ENCODE peak calls at places on chromosome 7, in five cellular contexts. One of them, this sample, is unnamed.

GRCh38 chr7:190196-190595 is 2.2 kb upstream of the FAM20C start:
- DNase-seq in breast epithelium: no peak
- DNase-seq in CD4-positive, alpha-beta T cell: no peak
- DNase-seq in hepatocyte: no peak
- DNase-seq in psoas muscle: no peak
- DNase-seq in this sample: no peak

GRCh38 chr7:34339061-34339526 is 318.9 kb upstream of the NPSR1 start:
- DNase-seq in breast epithelium: no peak
- DNase-seq in CD4-positive, alpha-beta T cell: no peak
- DNase-seq in hepatocyte: peak
- DNase-seq in psoas muscle: no peak
- DNase-seq in this sample: no peak

GRCh38 chr7:85185355-85186082 is 1.3 kb downstream of the SEMA3D start:
- DNase-seq in breast epithelium: peak
- DNase-seq in CD4-positive, alpha-beta T cell: no peak
- DNase-seq in hepatocyte: peak
- DNase-seq in psoas muscle: peak
- DNase-seq in this sample: no peak

GRCh38 chr7:76505168-76506080 is 4.9 kb upstream of the UPK3B start:
- DNase-seq in breast epithelium: no peak
- DNase-seq in CD4-positive, alpha-beta T cell: no peak
- DNase-seq in hepatocyte: peak
- DNase-seq in psoas muscle: peak
- DNase-seq in this sample: no peak

GRCh38 chr7:158325530-158326381 is 261.9 kb downstream of the PTPRN2 start:
- DNase-seq in breast epithelium: no peak
- DNase-seq in CD4-positive, alpha-beta T cell: no peak
- DNase-seq in hepatocyte: peak
- DNase-seq in psoas muscle: no peak
- DNase-seq in this sample: no peak

GRCh38 chr7:141072548-141073172 is 1.2 kb upstream of the TMEM178B start:
- DNase-seq in breast epithelium: no peak
- DNase-seq in CD4-positive, alpha-beta T cell: no peak
- DNase-seq in hepatocyte: peak
- DNase-seq in psoas muscle: peak
- DNase-seq in this sample: peak

GRCh38 chr7:2870471-2870941 is 26.4 kb upstream of the GNA12 start:
- DNase-seq in breast epithelium: peak
- DNase-seq in CD4-positive, alpha-beta T cell: peak
- DNase-seq in hepatocyte: peak
- DNase-seq in psoas muscle: peak
- DNase-seq in this sample: no peak

GRCh38 chr7:111090834-111091233 is at the start of gene LRRN3:
- DNase-seq in breast epithelium: no peak
- DNase-seq in CD4-positive, alpha-beta T cell: no peak
- DNase-seq in hepatocyte: peak
- DNase-seq in psoas muscle: peak
- DNase-seq in this sample: peak

GRCh38 chr7:128755816-128756476 is 16.8 kb downstream of the CALU start:
- DNase-seq in breast epithelium: no peak
- DNase-seq in CD4-positive, alpha-beta T cell: no peak
- DNase-seq in hepatocyte: no peak
- DNase-seq in psoas muscle: no peak
- DNase-seq in this sample: no peak

GRCh38 chr7:81846398-81846797 is 76.6 kb upstream of the HGF start:
- DNase-seq in breast epithelium: no peak
- DNase-seq in CD4-positive, alpha-beta T cell: no peak
- DNase-seq in hepatocyte: peak
- DNase-seq in psoas muscle: no peak
- DNase-seq in this sample: no peak

GRCh38 chr7:92875171-92875570 is 38.8 kb upstream of the CDK6 start:
- DNase-seq in breast epithelium: no peak
- DNase-seq in CD4-positive, alpha-beta T cell: no peak
- DNase-seq in hepatocyte: no peak
- DNase-seq in psoas muscle: no peak
- DNase-seq in this sample: no peak

GRCh38 chr7:78020131-78020873 is 221.7 kb downstream of the PHTF2 start:
- DNase-seq in breast epithelium: peak
- DNase-seq in CD4-positive, alpha-beta T cell: no peak
- DNase-seq in hepatocyte: peak
- DNase-seq in psoas muscle: peak
- DNase-seq in this sample: peak

GRCh38 chr7:151696738-151697514 is 177.2 kb upstream of the RHEB start:
- DNase-seq in breast epithelium: no peak
- DNase-seq in CD4-positive, alpha-beta T cell: no peak
- DNase-seq in hepatocyte: peak
- DNase-seq in psoas muscle: peak
- DNase-seq in this sample: no peak

GRCh38 chr7:20200361-20200760 is 16.8 kb downstream of the MACC1 start:
- DNase-seq in breast epithelium: no peak
- DNase-seq in CD4-positive, alpha-beta T cell: no peak
- DNase-seq in hepatocyte: no peak
- DNase-seq in psoas muscle: no peak
- DNase-seq in this sample: no peak

GRCh38 chr7:158802535-158803199 is 26.6 kb downstream of the ESYT2 start:
- DNase-seq in breast epithelium: no peak
- DNase-seq in CD4-positive, alpha-beta T cell: no peak
- DNase-seq in hepatocyte: no peak
- DNase-seq in psoas muscle: no peak
- DNase-seq in this sample: no peak

DNA sequence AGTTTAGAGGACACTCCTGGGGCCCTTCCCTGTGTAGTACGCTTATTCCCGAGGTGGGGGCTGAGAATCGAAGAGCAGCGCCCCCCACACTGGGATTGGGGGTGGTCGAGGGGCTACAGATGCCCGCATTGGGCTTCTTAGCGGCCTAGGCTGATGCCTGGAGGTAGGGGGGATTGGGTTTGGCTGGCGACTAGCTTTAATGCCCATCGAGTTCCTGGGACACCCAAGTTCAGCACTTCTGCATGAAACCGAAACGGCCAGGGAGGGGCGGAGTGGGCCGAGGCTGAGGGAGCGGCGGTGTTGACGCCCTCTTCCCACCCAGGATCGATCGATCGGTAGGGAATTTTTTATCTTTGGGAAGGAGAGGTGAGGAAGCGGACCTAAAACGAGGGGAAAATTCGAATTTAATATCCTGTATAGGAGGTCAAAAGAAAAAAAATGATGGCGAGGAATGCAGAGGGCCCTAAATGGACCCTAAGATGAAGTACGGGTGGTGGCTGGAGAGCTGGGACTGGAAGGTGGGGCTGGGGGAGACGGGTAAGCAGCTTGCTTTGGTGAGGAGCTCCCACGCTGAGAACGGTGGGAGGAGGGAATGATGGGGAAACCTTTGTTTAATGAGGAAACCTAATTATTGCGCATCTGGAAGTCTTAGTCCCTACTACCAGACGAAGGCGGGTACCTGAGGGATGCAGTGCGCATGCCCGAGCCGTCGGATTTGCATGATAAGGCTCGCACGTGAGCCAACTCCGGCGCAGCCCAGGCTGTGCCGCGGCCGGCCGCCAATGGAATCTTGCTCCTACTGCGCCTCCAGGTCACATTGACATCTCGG is 12.5 kb upstream of the DLX6 start:
- DNase-seq in breast epithelium: no peak
- DNase-seq in CD4-positive, alpha-beta T cell: no peak
- DNase-seq in hepatocyte: no peak
- DNase-seq in psoas muscle: no peak
- DNase-seq in this sample: no peak
- H3K27ac ChIP-seq in breast epithelium: no peak
- H3K27ac ChIP-seq in CD4-positive, alpha-beta T cell: no peak
- H3K27ac ChIP-seq in hepatocyte: no peak
- H3K27ac ChIP-seq in psoas muscle: no peak
- H3K27ac ChIP-seq in this sample: no peak

GRCh38 chr7:8973601-8974000 is 540.2 kb downstream of the NXPH1 start:
- DNase-seq in breast epithelium: no peak
- DNase-seq in CD4-positive, alpha-beta T cell: no peak
- DNase-seq in hepatocyte: no peak
- DNase-seq in psoas muscle: no peak
- DNase-seq in this sample: no peak
- H3K27ac ChIP-seq in breast epithelium: no peak
- H3K27ac ChIP-seq in CD4-positive, alpha-beta T cell: no peak
- H3K27ac ChIP-seq in hepatocyte: no peak
- H3K27ac ChIP-seq in psoas muscle: no peak
- H3K27ac ChIP-seq in this sample: no peak

DNA sequence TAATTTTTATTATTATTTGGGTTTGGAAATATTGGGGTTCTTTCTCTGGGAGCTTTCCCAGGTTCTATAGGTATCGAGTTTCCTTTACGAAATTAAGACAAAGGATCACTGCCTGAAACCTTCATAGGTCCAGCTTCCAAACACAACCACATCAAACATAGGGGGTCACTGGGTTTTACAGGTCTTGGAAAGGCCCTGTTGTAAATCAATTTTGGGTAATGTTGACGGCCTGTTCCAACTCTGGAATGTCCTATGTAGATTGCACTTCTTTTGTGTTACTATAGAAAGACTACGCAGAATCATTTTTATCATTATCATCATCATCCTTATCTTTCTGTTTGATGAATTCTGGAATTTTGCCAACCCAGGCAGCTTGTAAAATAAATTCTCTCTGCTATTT is 15.2 kb upstream of the CPA5 start:
- DNase-seq in breast epithelium: no peak
- DNase-seq in CD4-positive, alpha-beta T cell: no peak
- DNase-seq in hepatocyte: no peak
- DNase-seq in psoas muscle: no peak
- DNase-seq in this sample: no peak
- H3K27ac ChIP-seq in breast epithelium: no peak
- H3K27ac ChIP-seq in CD4-positive, alpha-beta T cell: no peak
- H3K27ac ChIP-seq in hepatocyte: no peak
- H3K27ac ChIP-seq in psoas muscle: no peak
- H3K27ac ChIP-seq in this sample: no peak

DNA sequence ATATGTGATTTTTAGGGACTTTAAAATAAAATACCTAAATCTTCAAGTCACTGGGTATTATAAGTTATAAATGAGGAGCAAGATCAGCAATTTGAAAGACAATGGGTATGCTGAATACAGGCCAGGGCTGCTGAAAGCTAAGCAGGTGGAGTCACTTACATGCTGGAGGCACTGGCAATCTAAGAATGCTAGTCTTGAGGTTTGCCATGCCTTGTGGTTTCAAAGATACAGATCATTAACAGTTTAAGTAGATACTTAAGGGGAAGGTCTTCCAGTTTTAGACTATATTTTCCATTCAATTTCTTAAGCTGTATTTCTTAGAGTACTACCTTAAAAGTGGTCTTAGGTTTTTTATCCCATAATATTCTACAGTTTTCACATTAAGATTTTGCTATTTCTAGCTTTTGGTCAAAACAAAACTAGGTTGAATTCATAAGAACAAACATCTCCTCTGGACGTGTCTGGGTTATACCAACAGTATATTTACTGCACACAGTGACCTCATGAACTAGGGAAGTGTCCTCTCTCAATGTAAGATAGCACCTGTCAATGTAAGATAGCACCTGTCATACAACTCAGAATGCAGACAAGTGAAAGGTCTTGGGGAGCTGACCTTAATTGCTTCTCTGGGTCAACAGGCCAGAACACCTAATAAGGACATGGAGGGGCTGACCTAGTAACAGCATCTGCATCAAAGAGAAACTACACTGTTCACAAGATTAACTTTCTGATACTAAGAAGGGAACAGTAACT is 2.0 kb downstream of the SRI start:
- DNase-seq in breast epithelium: no peak
- DNase-seq in CD4-positive, alpha-beta T cell: no peak
- DNase-seq in hepatocyte: no peak
- DNase-seq in psoas muscle: no peak
- DNase-seq in this sample: no peak
- H3K27ac ChIP-seq in breast epithelium: peak
- H3K27ac ChIP-seq in CD4-positive, alpha-beta T cell: no peak
- H3K27ac ChIP-seq in hepatocyte: no peak
- H3K27ac ChIP-seq in psoas muscle: no peak
- H3K27ac ChIP-seq in this sample: no peak

GRCh38 chr7:47455872-47456185 is 126.1 kb downstream of the TNS3 start:
- DNase-seq in breast epithelium: no peak
- DNase-seq in CD4-positive, alpha-beta T cell: no peak
- DNase-seq in hepatocyte: no peak
- DNase-seq in psoas muscle: no peak
- DNase-seq in this sample: no peak
- H3K27ac ChIP-seq in breast epithelium: no peak
- H3K27ac ChIP-seq in CD4-positive, alpha-beta T cell: no peak
- H3K27ac ChIP-seq in hepatocyte: no peak
- H3K27ac ChIP-seq in psoas muscle: no peak
- H3K27ac ChIP-seq in this sample: no peak

DNA sequence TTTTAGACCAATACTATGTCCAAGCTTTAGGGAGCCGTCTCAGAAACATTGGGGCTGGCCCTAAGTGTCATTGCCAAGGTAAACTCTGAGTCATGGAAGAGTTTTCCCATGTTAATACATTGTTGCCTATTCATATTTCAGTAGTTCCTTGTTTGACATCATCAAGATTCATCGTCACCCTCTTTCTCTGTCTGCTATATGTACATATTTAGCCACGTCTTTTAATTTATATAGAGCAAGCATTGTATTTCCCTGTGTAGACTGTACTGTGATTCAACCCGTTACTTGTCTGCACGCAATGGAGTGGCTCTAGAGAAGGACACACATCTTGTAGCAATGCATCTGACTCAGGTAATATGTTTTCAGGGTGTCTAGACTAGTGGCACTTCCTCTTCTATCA is 217.9 kb upstream of the TPK1 start:
- DNase-seq in breast epithelium: no peak
- DNase-seq in CD4-positive, alpha-beta T cell: no peak
- DNase-seq in hepatocyte: no peak
- DNase-seq in psoas muscle: no peak
- DNase-seq in this sample: no peak
- H3K27ac ChIP-seq in breast epithelium: no peak
- H3K27ac ChIP-seq in CD4-positive, alpha-beta T cell: no peak
- H3K27ac ChIP-seq in hepatocyte: no peak
- H3K27ac ChIP-seq in psoas muscle: no peak
- H3K27ac ChIP-seq in this sample: no peak

DNA sequence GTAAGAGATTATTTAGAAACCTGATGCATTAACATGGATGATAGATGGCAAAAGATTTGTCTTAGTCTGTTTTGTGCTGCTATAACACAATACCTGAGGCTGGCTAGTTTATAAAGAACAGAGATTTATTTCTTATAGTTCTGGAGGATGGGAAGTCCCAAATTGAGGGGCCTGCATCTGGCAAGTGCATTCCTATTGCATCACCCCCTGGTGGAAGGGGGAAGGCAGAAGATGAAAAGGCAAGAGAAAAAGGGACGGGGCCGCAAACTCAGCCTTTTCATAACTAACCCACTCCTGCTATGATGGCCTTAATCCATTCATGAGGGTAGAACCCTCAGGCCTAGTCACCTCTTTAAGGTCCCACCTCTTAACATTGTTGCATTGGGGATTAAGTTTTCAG is 153.4 kb upstream of the LRGUK start:
- DNase-seq in breast epithelium: no peak
- DNase-seq in CD4-positive, alpha-beta T cell: no peak
- DNase-seq in hepatocyte: no peak
- DNase-seq in psoas muscle: no peak
- DNase-seq in this sample: no peak
- H3K27ac ChIP-seq in breast epithelium: no peak
- H3K27ac ChIP-seq in CD4-positive, alpha-beta T cell: no peak
- H3K27ac ChIP-seq in hepatocyte: no peak
- H3K27ac ChIP-seq in psoas muscle: no peak
- H3K27ac ChIP-seq in this sample: no peak